ENCODE peak calls at places on chromosomes 12 and 14, in nine cellular contexts. One of them, this sample, is unnamed.

GRCh38 chr12:120712654-120713053 is 2.4 kb downstream of the UNC119B start:
- DNase-seq in tibial nerve: no peak
- DNase-seq in DND-41: no peak
- DNase-seq in mammary epithelial cell: no peak
- DNase-seq in tibial artery: no peak
- DNase-seq in CD8-positive, alpha-beta T cell: no peak
- DNase-seq in left ventricle myocardium inferior: no peak
- DNase-seq in ovary: no peak
- DNase-seq in PC-3: no peak
- DNase-seq in this sample: no peak

GRCh38 chr14:24965934-24966593 is 83.9 kb downstream of the STXBP6 start:
- DNase-seq in tibial nerve: peak; percentile 31
- DNase-seq in DND-41: no peak
- DNase-seq in mammary epithelial cell: peak; percentile 35
- DNase-seq in tibial artery: no peak
- DNase-seq in CD8-positive, alpha-beta T cell: no peak
- DNase-seq in left ventricle myocardium inferior: peak; percentile 26
- DNase-seq in ovary: no peak
- DNase-seq in PC-3: no peak
- DNase-seq in this sample: no peak

GRCh38 chr12:69345077-69345476 is 3.1 kb upstream of the LYZ start:
- DNase-seq in tibial nerve: no peak
- DNase-seq in DND-41: no peak
- DNase-seq in mammary epithelial cell: no peak
- DNase-seq in tibial artery: no peak
- DNase-seq in CD8-positive, alpha-beta T cell: no peak
- DNase-seq in left ventricle myocardium inferior: no peak
- DNase-seq in ovary: no peak
- DNase-seq in PC-3: no peak
- DNase-seq in this sample: no peak

GRCh38 chr14:96189288-96189711 is 15.3 kb upstream of the BDKRB2 start:
- DNase-seq in tibial nerve: no peak
- DNase-seq in DND-41: no peak
- DNase-seq in mammary epithelial cell: no peak
- DNase-seq in tibial artery: no peak
- DNase-seq in CD8-positive, alpha-beta T cell: no peak
- DNase-seq in left ventricle myocardium inferior: no peak
- DNase-seq in ovary: no peak
- DNase-seq in PC-3: no peak
- DNase-seq in this sample: peak; percentile 35

GRCh38 chr14:23550827-23551265 is 719 bp downstream of the ZFHX2 start:
- DNase-seq in tibial nerve: no peak
- DNase-seq in DND-41: no peak
- DNase-seq in mammary epithelial cell: no peak
- DNase-seq in tibial artery: no peak
- DNase-seq in CD8-positive, alpha-beta T cell: no peak
- DNase-seq in left ventricle myocardium inferior: peak; percentile 50
- DNase-seq in ovary: no peak
- DNase-seq in PC-3: no peak
- DNase-seq in this sample: no peak

GRCh38 chr12:125561-125960 is 59.0 kb downstream of the IQSEC3 start:
- DNase-seq in tibial nerve: no peak
- DNase-seq in DND-41: no peak
- DNase-seq in mammary epithelial cell: no peak
- DNase-seq in tibial artery: no peak
- DNase-seq in CD8-positive, alpha-beta T cell: no peak
- DNase-seq in left ventricle myocardium inferior: no peak
- DNase-seq in ovary: no peak
- DNase-seq in PC-3: no peak
- DNase-seq in this sample: no peak

GRCh38 chr14:61753631-61754030 is 8.6 kb upstream of the SNAPC1 start:
- DNase-seq in tibial nerve: no peak
- DNase-seq in DND-41: no peak
- DNase-seq in mammary epithelial cell: no peak
- DNase-seq in tibial artery: no peak
- DNase-seq in CD8-positive, alpha-beta T cell: no peak
- DNase-seq in left ventricle myocardium inferior: no peak
- DNase-seq in ovary: no peak
- DNase-seq in PC-3: no peak
- DNase-seq in this sample: peak; percentile 6

GRCh38 chr12:52120951-52121847 is 41.7 kb downstream of the SMIM41 start:
- DNase-seq in tibial nerve: no peak
- DNase-seq in DND-41: no peak
- DNase-seq in mammary epithelial cell: peak; percentile 38
- DNase-seq in tibial artery: no peak
- DNase-seq in CD8-positive, alpha-beta T cell: peak; percentile 3
- DNase-seq in left ventricle myocardium inferior: no peak
- DNase-seq in ovary: no peak
- DNase-seq in PC-3: peak; percentile 25
- DNase-seq in this sample: no peak

GRCh38 chr14:78595797-78596196 is 425.6 kb downstream of the NRXN3 start:
- DNase-seq in tibial nerve: no peak
- DNase-seq in DND-41: peak; percentile 10
- DNase-seq in mammary epithelial cell: no peak
- DNase-seq in tibial artery: no peak
- DNase-seq in CD8-positive, alpha-beta T cell: no peak
- DNase-seq in left ventricle myocardium inferior: no peak
- DNase-seq in ovary: no peak
- DNase-seq in PC-3: peak; percentile 5
- DNase-seq in this sample: peak; percentile 18

GRCh38 chr12:114669501-114670256 is 14.3 kb downstream of the TBX3 start:
- DNase-seq in tibial nerve: no peak
- DNase-seq in DND-41: no peak
- DNase-seq in mammary epithelial cell: peak; percentile 55
- DNase-seq in tibial artery: no peak
- DNase-seq in CD8-positive, alpha-beta T cell: no peak
- DNase-seq in left ventricle myocardium inferior: no peak
- DNase-seq in ovary: peak; percentile 49
- DNase-seq in PC-3: peak; percentile 81
- DNase-seq in this sample: no peak

GRCh38 chr12:97464241-97465011 is 1.8 kb downstream of the RMST start:
- DNase-seq in tibial nerve: no peak
- DNase-seq in DND-41: no peak
- DNase-seq in mammary epithelial cell: no peak
- DNase-seq in tibial artery: no peak
- DNase-seq in CD8-positive, alpha-beta T cell: no peak
- DNase-seq in left ventricle myocardium inferior: no peak
- DNase-seq in ovary: no peak
- DNase-seq in PC-3: no peak
- DNase-seq in this sample: no peak
- H3K4me3 ChIP-seq in tibial nerve: no peak overlapping the region
- H3K4me3 ChIP-seq in DND-41: no peak overlapping the region
- H3K4me3 ChIP-seq in mammary epithelial cell: no peak overlapping the region
- H3K4me3 ChIP-seq in tibial artery: no peak overlapping the region
- H3K4me3 ChIP-seq in CD8-positive, alpha-beta T cell: no peak overlapping the region
- H3K4me3 ChIP-seq in left ventricle myocardium inferior: no peak overlapping the region
- H3K4me3 ChIP-seq in ovary: no peak overlapping the region
- H3K4me3 ChIP-seq in PC-3: no peak overlapping the region
- H3K4me3 ChIP-seq in this sample: no peak overlapping the region

DNA sequence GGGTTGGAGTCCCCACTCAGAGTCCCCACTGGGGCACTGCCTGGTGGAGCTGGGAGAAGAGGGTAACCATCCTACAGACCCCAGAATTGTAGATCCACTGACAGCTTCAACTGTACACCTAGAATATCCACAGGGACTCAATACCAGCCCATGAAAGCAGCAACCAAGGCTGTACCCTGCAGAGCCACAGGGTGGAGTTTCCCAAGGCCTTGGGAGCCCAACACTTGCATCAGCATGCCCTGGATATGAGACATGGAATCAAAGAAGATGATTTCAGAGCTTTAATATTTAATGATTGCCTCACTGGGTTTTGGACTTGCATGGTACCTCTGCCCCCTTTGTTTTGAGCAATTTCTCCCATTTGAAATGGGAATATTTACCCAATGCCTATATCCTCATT is 80.4 kb downstream of the RASSF9 start:
- DNase-seq in tibial nerve: no peak
- DNase-seq in DND-41: no peak
- DNase-seq in mammary epithelial cell: peak; percentile 74
- DNase-seq in tibial artery: no peak
- DNase-seq in CD8-positive, alpha-beta T cell: no peak
- DNase-seq in left ventricle myocardium inferior: no peak
- DNase-seq in ovary: no peak
- DNase-seq in PC-3: peak; percentile 16
- DNase-seq in this sample: no peak
- TF ChIP-seq CTCF in tibial nerve: no peak
- TF ChIP-seq CTCF in DND-41: no peak
- TF ChIP-seq CTCF in mammary epithelial cell: peak; percentile 40
- TF ChIP-seq CTCF in tibial artery: no peak
- TF ChIP-seq CTCF in CD8-positive, alpha-beta T cell: no peak
- TF ChIP-seq CTCF in left ventricle myocardium inferior: no peak
- TF ChIP-seq CTCF in ovary: no peak
- TF ChIP-seq CTCF in PC-3: peak; percentile 27
- TF ChIP-seq CTCF in this sample: no peak

DNA sequence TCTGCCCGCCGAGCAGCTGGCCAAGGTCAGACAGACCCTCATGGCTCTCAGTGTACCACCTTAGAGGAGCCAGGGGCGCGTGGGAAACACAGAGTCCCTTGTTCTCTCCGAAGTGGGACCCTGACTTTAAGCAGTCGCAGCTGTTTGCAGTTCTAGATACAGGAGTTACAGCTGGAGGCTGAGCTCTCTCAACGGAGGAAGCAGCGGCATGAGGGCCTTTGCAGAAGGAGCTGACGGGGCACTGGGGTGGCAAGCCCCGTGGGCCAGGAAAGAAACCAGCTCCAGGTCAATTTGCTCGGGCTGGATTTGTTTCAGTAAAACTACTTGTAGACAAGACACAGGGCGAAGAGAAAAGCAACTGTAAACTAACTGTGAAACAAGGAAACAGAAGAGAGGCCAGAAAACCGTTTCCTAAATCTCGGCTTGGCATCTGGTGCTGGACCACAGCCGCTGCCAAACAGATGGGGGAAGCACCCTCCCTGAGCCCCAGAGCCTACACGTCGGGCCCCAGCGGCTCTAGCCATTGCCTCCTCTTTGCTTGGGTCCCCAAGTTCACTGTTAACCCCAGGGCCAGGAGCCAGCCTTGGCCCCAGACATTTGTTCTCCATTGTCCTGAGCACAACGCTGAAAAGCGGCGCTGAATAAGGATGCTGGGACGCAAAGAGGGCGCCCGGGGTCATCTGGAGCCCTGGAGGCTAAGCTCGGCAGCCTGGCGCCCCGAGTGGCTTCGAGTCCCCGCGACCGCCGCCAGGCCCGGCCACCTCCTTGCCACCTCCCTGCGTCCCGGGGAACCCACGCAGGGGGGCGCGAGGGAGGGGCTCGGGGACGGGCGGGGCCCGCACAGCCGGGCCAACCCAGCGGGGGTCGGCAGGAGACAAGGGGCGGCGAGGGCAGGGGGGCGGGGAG is 914 bp upstream of the PACS2 start:
- DNase-seq in tibial nerve: peak; percentile 31
- DNase-seq in DND-41: no peak
- DNase-seq in mammary epithelial cell: no peak
- DNase-seq in tibial artery: peak; percentile 73
- DNase-seq in CD8-positive, alpha-beta T cell: no peak
- DNase-seq in left ventricle myocardium inferior: no peak
- DNase-seq in ovary: peak; percentile 52
- DNase-seq in PC-3: no peak
- DNase-seq in this sample: peak; percentile 36
- H3K4me3 ChIP-seq in tibial nerve: peak overlapping the region; percentile 91
- H3K4me3 ChIP-seq in DND-41: peak overlapping the region; percentile 26
- H3K4me3 ChIP-seq in mammary epithelial cell: peak overlapping the region; percentile 55
- H3K4me3 ChIP-seq in tibial artery: peak overlapping the region; percentile 94
- H3K4me3 ChIP-seq in CD8-positive, alpha-beta T cell: peak overlapping the region; percentile 41
- H3K4me3 ChIP-seq in left ventricle myocardium inferior: peak overlapping the region; percentile 74
- H3K4me3 ChIP-seq in ovary: peak overlapping the region; percentile 85
- H3K4me3 ChIP-seq in PC-3: peak overlapping the region; percentile 61
- H3K4me3 ChIP-seq in this sample: peak overlapping the region; percentile 59

GRCh38 chr14:69300601-69301221 is 40.8 kb downstream of the GALNT16 start:
- DNase-seq in tibial nerve: no peak
- DNase-seq in DND-41: no peak
- DNase-seq in mammary epithelial cell: no peak
- DNase-seq in tibial artery: peak; percentile 55
- DNase-seq in CD8-positive, alpha-beta T cell: no peak
- DNase-seq in left ventricle myocardium inferior: no peak
- DNase-seq in ovary: no peak
- DNase-seq in PC-3: no peak
- DNase-seq in this sample: no peak

GRCh38 chr14:69298131-69299071 is 38.4 kb downstream of the GALNT16 start:
- DNase-seq in tibial nerve: no peak
- DNase-seq in DND-41: no peak
- DNase-seq in mammary epithelial cell: no peak
- DNase-seq in tibial artery: peak; percentile 42
- DNase-seq in CD8-positive, alpha-beta T cell: no peak
- DNase-seq in left ventricle myocardium inferior: no peak
- DNase-seq in ovary: peak; percentile 60
- DNase-seq in PC-3: no peak
- DNase-seq in this sample: no peak

GRCh38 chr14:69303086-69303485 is 43.1 kb downstream of the GALNT16 start:
- DNase-seq in tibial nerve: no peak
- DNase-seq in DND-41: no peak
- DNase-seq in mammary epithelial cell: no peak
- DNase-seq in tibial artery: peak; percentile 11
- DNase-seq in CD8-positive, alpha-beta T cell: no peak
- DNase-seq in left ventricle myocardium inferior: no peak
- DNase-seq in ovary: no peak
- DNase-seq in PC-3: no peak
- DNase-seq in this sample: no peak

GRCh38 chr14:69299286-69300035 is 39.5 kb downstream of the GALNT16 start:
- DNase-seq in tibial nerve: no peak
- DNase-seq in DND-41: no peak
- DNase-seq in mammary epithelial cell: no peak
- DNase-seq in tibial artery: peak; percentile 16
- DNase-seq in CD8-positive, alpha-beta T cell: no peak
- DNase-seq in left ventricle myocardium inferior: no peak
- DNase-seq in ovary: no peak
- DNase-seq in PC-3: no peak
- DNase-seq in this sample: peak; percentile 18
- TF ChIP-seq CTCF in tibial nerve: no peak
- TF ChIP-seq CTCF in DND-41: peak; percentile 24
- TF ChIP-seq CTCF in mammary epithelial cell: peak; percentile 20
- TF ChIP-seq CTCF in tibial artery: no peak
- TF ChIP-seq CTCF in CD8-positive, alpha-beta T cell: no peak
- TF ChIP-seq CTCF in left ventricle myocardium inferior: no peak
- TF ChIP-seq CTCF in ovary: no peak
- TF ChIP-seq CTCF in PC-3: no peak
- TF ChIP-seq CTCF in this sample: peak; percentile 44

DNA sequence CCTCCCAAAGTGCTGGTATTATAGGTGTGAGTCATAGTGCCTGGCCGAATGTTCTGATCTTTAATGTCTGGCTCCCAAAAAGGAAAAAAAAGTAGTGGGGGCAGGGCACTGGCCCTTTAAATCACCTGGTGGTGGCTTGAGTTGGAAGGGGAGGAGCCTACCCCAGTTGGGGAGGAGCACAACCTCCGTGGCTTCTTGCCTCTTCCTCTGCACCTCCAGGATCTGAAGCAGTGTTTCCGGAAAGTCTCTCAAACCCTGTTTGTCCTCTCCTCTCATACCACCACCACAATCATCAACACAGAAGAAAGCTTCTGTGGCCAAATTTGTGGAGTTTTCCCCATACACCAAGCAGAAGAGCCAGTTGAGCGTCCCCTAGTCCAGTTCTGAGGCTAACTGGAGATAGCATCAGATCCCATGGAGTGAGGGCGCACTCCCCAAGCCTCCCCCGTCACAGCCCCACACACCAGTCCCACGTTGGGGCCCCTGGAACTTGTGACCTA is 24.3 kb upstream of the RCOR1 start:
- DNase-seq in tibial nerve: no peak
- DNase-seq in DND-41: peak; percentile 33
- DNase-seq in mammary epithelial cell: peak; percentile 73
- DNase-seq in tibial artery: no peak
- DNase-seq in CD8-positive, alpha-beta T cell: peak; percentile 63
- DNase-seq in left ventricle myocardium inferior: no peak
- DNase-seq in ovary: no peak
- DNase-seq in PC-3: peak; percentile 78
- DNase-seq in this sample: peak; percentile 65
- H3K4me3 ChIP-seq in tibial nerve: no peak overlapping the region
- H3K4me3 ChIP-seq in DND-41: no peak overlapping the region
- H3K4me3 ChIP-seq in mammary epithelial cell: no peak overlapping the region
- H3K4me3 ChIP-seq in tibial artery: no peak overlapping the region
- H3K4me3 ChIP-seq in CD8-positive, alpha-beta T cell: peak overlapping the region; percentile 32
- H3K4me3 ChIP-seq in left ventricle myocardium inferior: no peak overlapping the region
- H3K4me3 ChIP-seq in ovary: no peak overlapping the region
- H3K4me3 ChIP-seq in PC-3: no peak overlapping the region
- H3K4me3 ChIP-seq in this sample: no peak overlapping the region

GRCh38 chr14:76710093-76711010 is 50.9 kb upstream of the VASH1 start:
- DNase-seq in tibial nerve: peak; percentile 46
- DNase-seq in DND-41: peak; percentile 14
- DNase-seq in mammary epithelial cell: peak; percentile 20
- DNase-seq in tibial artery: no peak
- DNase-seq in CD8-positive, alpha-beta T cell: peak; percentile 30
- DNase-seq in left ventricle myocardium inferior: no peak
- DNase-seq in ovary: peak; percentile 39
- DNase-seq in PC-3: peak; percentile 69
- DNase-seq in this sample: peak; percentile 52
- TF ChIP-seq CTCF in tibial nerve: peak; percentile 82
- TF ChIP-seq CTCF in DND-41: peak; percentile 86
- TF ChIP-seq CTCF in mammary epithelial cell: peak; percentile 69
- TF ChIP-seq CTCF in tibial artery: peak; percentile 86
- TF ChIP-seq CTCF in CD8-positive, alpha-beta T cell: peak; percentile 63
- TF ChIP-seq CTCF in left ventricle myocardium inferior: peak; percentile 87
- TF ChIP-seq CTCF in ovary: peak; percentile 31
- TF ChIP-seq CTCF in PC-3: peak; percentile 90
- TF ChIP-seq CTCF in this sample: peak; percentile 67

This sample was measured in GM12865.